ENCODE peak calls at places on chromosomes 13 and 19, in eight cellular contexts. Z, B, T, A, E, H, F and O are unnamed samples.
A peak's percentile ranks its signal among the peaks of the same experiment; 100 is the strongest.

GRCh38 chr13:94139393-94139995 is 340.0 kb downstream of the DCT start:
- DNase-seq in Z (no peak), B (peak; percentile 65), T (no peak), A (no peak), E (no peak), H (no peak), F (no peak), O (no peak)

GRCh38 chr13:82672248-82672647 is 1210.0 kb downstream of the SLITRK1 start:
- DNase-seq in Z (no peak), B (no peak), T (no peak), A (no peak), E (no peak), H (no peak), F (no peak), O (no peak)

GRCh38 chr19:5961969-5962945 is 15.7 kb downstream of the RANBP3 start:
- DNase-seq in Z (peak; percentile 89), B (peak; percentile 66), T (peak; percentile 76), A (peak; percentile 79), E (no peak), H (peak; percentile 84), F (no peak), O (no peak)

GRCh38 chr13:19185086-19185864 is 3.7 kb upstream of the TUBA3C start:
- DNase-seq in Z (no peak), B (no peak), T (no peak), A (no peak), E (peak; percentile 85), H (no peak), F (no peak), O (no peak)

GRCh38 chr19:38047641-38048040 is 140.6 kb downstream of the SIPA1L3 start:
- DNase-seq in Z (no peak), B (no peak), T (no peak), A (no peak), E (no peak), H (no peak), F (no peak), O (no peak)

GRCh38 chr19:35717665-35718344 is at the start of gene KMT2B:
- DNase-seq in Z (no peak), B (no peak), T (peak; percentile 96), A (no peak), E (no peak), H (no peak), F (no peak), O (no peak)

GRCh38 chr19:4069331-4069959 is 2.7 kb upstream of the ZBTB7A start:
- DNase-seq in Z (peak; percentile 48), B (no peak), T (no peak), A (peak; percentile 54), E (no peak), H (peak; percentile 87), F (no peak), O (no peak)

GRCh38 chr19:3455393-3455955 is 24.9 kb downstream of the SMIM24 start:
- DNase-seq in Z (no peak), B (no peak), T (no peak), A (no peak), E (no peak), H (no peak), F (no peak), O (no peak)

GRCh38 chr13:94656766-94657165 is 55.1 kb downstream of the GPR180 start:
- DNase-seq in Z (no peak), B (peak; percentile 99), T (no peak), A (no peak), E (no peak), H (no peak), F (no peak), O (no peak)

GRCh38 chr13:44760434-44760833 is 184.3 kb upstream of the TSC22D1 start:
- DNase-seq in Z (peak; percentile 36), B (no peak), T (no peak), A (no peak), E (no peak), H (no peak), F (no peak), O (no peak)

GRCh38 chr19:11142528-11143171 is 12.9 kb downstream of the SPC24 start:
- DNase-seq in Z (peak; percentile 90), B (peak; percentile 95), T (peak; percentile 95), A (peak; percentile 74), E (peak; percentile 96), H (peak; percentile 80), F (peak; percentile 92), O (peak; percentile 90)

GRCh38 chr13:76512676-76513277 is 373.4 kb downstream of the KCTD12 start:
- DNase-seq in Z (no peak), B (peak; percentile 97), T (no peak), A (no peak), E (no peak), H (no peak), F (peak; percentile 9), O (no peak)

GRCh38 chr19:50796128-50796633 is 6.0 kb downstream of the ACP4 start:
- DNase-seq in Z (no peak), B (no peak), T (no peak), A (no peak), E (no peak), H (no peak), F (no peak), O (no peak)

GRCh38 chr13:29901714-29902631 is 51.6 kb upstream of the UBL3 start:
- DNase-seq in Z (peak; percentile 42), B (peak; percentile 97), T (no peak), A (peak; percentile 66), E (no peak), H (no peak), F (no peak), O (no peak)

GRCh38 chr13:44768233-44768632 is 192.1 kb upstream of the TSC22D1 start:
- DNase-seq in Z (no peak), B (no peak), T (no peak), A (no peak), E (no peak), H (no peak), F (no peak), O (no peak)

GRCh38 chr19:7607874-7608560 is 12.4 kb downstream of the CAMSAP3 start:
- DNase-seq in Z (no peak), B (no peak), T (no peak), A (no peak), E (no peak), H (no peak), F (no peak), O (no peak)

GRCh38 chr19:44960906-44961734 is 5.9 kb downstream of the CLPTM1 start:
- DNase-seq in Z (no peak), B (no peak), T (no peak), A (no peak), E (no peak), H (no peak), F (no peak), O (no peak)

GRCh38 chr19:14363203-14364097 is 17.8 kb upstream of the ADGRE5 start:
- DNase-seq in Z (peak; percentile 88), B (peak; percentile 42), T (peak; percentile 50), A (peak; percentile 71), E (no peak), H (peak; percentile 87), F (peak; percentile 91), O (peak; percentile 93)

GRCh38 chr19:46173886-46174475 is 25.9 kb downstream of the IGFL2 start:
- DNase-seq in Z (no peak), B (no peak), T (no peak), A (no peak), E (no peak), H (no peak), F (no peak), O (no peak)

GRCh38 chr19:17079710-17080440 is 4.3 kb downstream of the MYO9B start:
- DNase-seq in Z (peak; percentile 53), B (peak; percentile 99), T (peak; percentile 74), A (peak; percentile 43), E (peak; percentile 95), H (peak; percentile 73), F (peak; percentile 76), O (peak; percentile 90)

GRCh38 chr13:86653009-86653408 is 853.8 kb upstream of the SLITRK6 start:
- DNase-seq in Z (no peak), B (no peak), T (no peak), A (no peak), E (no peak), H (no peak), F (no peak), O (no peak)
- H3K4me1 ChIP-seq in Z (no peaks in the 10 kb centered on the region), B (no peaks in the 10 kb centered on the region), T (no peaks in the 10 kb centered on the region), A (no peaks in the 10 kb centered on the region), E (no peaks in the 10 kb centered on the region), H (no peaks in the 10 kb centered on the region), F (no peaks in the 10 kb centered on the region), O (no peaks in the 10 kb centered on the region)

GRCh38 chr19:1585243-1585580 is 7.5 kb downstream of the MBD3 start:
- DNase-seq in Z (no peak), B (no peak), T (no peak), A (no peak), E (no peak), H (no peak), F (no peak), O (no peak)
- H3K4me3 ChIP-seq in Z (no peak overlapping the region), B (no peak overlapping the region), T (no peak overlapping the region), A (no peak overlapping the region), E (no peak overlapping the region), H (no peak overlapping the region), F (no peak overlapping the region), O (no peak overlapping the region)

DNA sequence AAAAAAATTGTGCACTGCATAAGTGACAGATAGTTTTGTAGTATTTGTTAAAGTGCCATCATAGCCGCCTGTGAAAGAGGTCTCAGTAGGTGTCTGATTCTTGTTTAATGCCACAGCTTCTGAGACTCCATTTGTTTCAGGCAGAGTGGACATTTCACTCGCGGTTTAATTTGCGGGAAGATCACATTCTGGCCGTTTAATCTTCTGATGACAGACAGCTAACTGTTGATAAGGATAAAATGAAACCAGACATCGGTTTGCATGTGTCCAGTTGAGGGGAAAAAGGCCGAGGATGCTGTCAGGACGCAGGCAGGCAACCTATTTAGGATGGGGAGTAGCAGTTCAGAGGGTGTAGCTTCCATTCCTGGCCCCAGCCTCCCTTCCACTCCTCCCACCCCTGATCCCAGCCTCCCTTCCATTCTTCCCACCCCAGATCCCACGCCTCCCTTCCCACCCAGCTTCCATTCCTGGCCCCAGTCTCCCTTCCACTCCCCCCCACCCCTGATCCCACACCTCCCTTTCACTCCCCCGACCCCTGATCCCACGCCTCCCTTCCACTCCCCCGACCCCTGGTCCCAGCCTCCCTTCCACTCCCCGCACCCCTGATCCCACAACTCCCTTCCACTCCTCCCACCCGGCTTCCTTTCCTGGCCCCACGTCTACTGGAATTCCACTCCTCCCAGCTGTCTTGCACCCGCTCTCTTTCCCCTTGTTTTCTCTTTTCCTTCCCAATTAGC is 23.8 kb downstream of the ATP11A start:
- DNase-seq in Z (no peak), B (no peak), T (no peak), A (no peak), E (no peak), H (no peak), F (no peak), O (no peak)
- H3K4me1 ChIP-seq in Z (peaks cover 62% of the 10 kb centered on the region), B (peaks cover 21% of the 10 kb centered on the region), T (peaks cover 30% of the 10 kb centered on the region), A (no peaks in the 10 kb centered on the region), E (peaks cover 36% of the 10 kb centered on the region), H (peaks cover 7% of the 10 kb centered on the region), F (peaks cover 37% of the 10 kb centered on the region), O (peaks cover 18% of the 10 kb centered on the region)

DNA sequence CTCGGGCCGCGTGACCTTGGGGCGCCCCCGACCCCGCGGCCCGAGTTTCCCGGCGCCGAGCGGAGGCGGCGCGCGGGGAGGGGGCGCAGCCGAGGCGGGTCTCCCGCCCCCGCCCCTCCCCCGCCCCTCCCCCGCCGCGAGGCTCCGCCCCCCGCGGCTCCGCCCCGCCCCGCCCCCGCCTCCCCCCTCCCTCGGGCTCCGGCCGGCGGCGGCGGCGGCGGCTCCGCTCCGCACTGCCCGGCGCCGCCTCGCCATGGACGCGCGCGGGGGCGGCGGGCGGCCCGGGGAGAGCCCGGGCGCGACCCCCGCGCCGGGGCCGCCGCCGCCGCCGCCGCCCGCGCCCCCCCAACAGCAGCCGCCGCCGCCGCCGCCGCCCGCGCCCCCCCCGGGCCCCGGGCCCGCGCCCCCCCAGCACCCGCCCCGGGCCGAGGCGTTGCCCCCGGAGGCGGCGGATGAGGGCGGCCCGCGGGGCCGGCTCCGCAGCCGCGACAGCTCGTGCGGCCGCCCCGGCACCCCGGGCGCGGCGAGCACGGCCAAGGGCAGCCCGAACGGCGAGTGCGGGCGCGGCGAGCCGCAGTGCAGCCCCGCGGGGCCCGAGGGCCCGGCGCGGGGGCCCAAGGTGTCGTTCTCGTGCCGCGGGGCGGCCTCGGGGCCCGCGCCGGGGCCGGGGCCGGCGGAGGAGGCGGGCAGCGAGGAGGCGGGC is at the start of gene HCN2:
- DNase-seq in Z (no peak), B (no peak), T (no peak), A (no peak), E (no peak), H (no peak), F (no peak), O (no peak)
- H3K4me3 ChIP-seq in Z (peak within 1 kb of the TSS; percentile 18), B (peak within 1 kb of the TSS; percentile 36), T (peak within 1 kb of the TSS; percentile 22), A (no peak within 1 kb of the TSS), E (no peak within 1 kb of the TSS), H (no peak within 1 kb of the TSS), F (peak within 1 kb of the TSS; percentile 24), O (no peak within 1 kb of the TSS)